ENCODE peak calls at places on chromosomes 11 and 22, in ten cellular contexts. Q is breast epithelium; T is dorsolateral prefrontal cortex; I is CD8-positive, alpha-beta T cell; R is lower lobe of right lung; V is transverse colon; W is AG04450; X is prostate gland; P is CD4-positive, alpha-beta T cell; B is GM23338. Z is an unnamed sample.

GRCh38 chr11:8285228-8285627 is 21.6 kb upstream of the LMO1 start:
- DNase-seq in X (no peak), Q (no peak), I (no peak), W (no peak), P (no peak), T (peak; percentile 6), R (no peak), V (no peak), B (no peak), Z (no peak)

GRCh38 chr11:10993186-10993585 is 135.3 kb upstream of the ZBED5 start:
- DNase-seq in R (no peak), W (no peak), T (no peak), V (no peak), I (no peak), B (no peak), X (no peak), Q (no peak), P (no peak), Z (no peak)

GRCh38 chr11:17643506-17644405 is 75.6 kb upstream of the MYOD1 start:
- DNase-seq in T (no peak), V (no peak), I (no peak), B (no peak), P (no peak), Q (no peak), W (no peak), R (no peak), X (no peak), Z (no peak)

GRCh38 chr11:101049123-101049522 is 80.5 kb downstream of the PGR start:
- DNase-seq in T (no peak), B (peak; percentile 17), R (no peak), I (no peak), X (no peak), W (no peak), P (no peak), V (no peak), Q (no peak), Z (no peak)

GRCh38 chr11:132992838-132993680 is 539.2 kb downstream of the OPCML start:
- DNase-seq in R (no peak), P (no peak), W (no peak), V (no peak), I (no peak), Q (no peak), B (peak; percentile 57), T (peak; percentile 22), X (no peak), Z (no peak)

GRCh38 chr11:12556788-12557384 is 117.3 kb upstream of the TEAD1 start:
- DNase-seq in Q (peak; percentile 89), T (no peak), P (no peak), B (peak; percentile 86), V (peak; percentile 56), R (peak; percentile 64), W (peak; percentile 90), I (no peak), X (no peak), Z (peak; percentile 67)

GRCh38 chr22:43409800-43410199 is 2.0 kb upstream of the MPPED1 start:
- DNase-seq in R (peak; percentile 40), Q (no peak), P (no peak), I (no peak), X (no peak), W (no peak), B (no peak), T (no peak), V (no peak), Z (no peak)

GRCh38 chr11:65574963-65575567 is 788 bp upstream of the EHBP1L1 start:
- DNase-seq in Q (no peak), W (no peak), T (no peak), P (no peak), V (peak; percentile 75), R (no peak), I (no peak), B (peak; percentile 43), X (no peak), Z (peak; percentile 33)

GRCh38 chr22:29470159-29470855 is 9.7 kb upstream of the NEFH start:
- DNase-seq in I (peak; percentile 47), R (peak; percentile 76), P (peak; percentile 74), T (peak; percentile 72), V (peak; percentile 82), W (no peak), B (peak; percentile 94), X (peak; percentile 54), Q (peak; percentile 45), Z (peak; percentile 70)

GRCh38 chr22:31241200-31241599 is 29.1 kb downstream of the LIMK2 start:
- DNase-seq in W (no peak), X (no peak), T (no peak), R (no peak), P (no peak), Q (no peak), V (no peak), B (no peak), I (no peak), Z (no peak)

GRCh38 chr11:3989251-3989650 is 105.3 kb upstream of the RRM1 start:
- DNase-seq in I (no peak), Q (no peak), B (peak; percentile 83), V (no peak), R (no peak), W (no peak), P (no peak), X (no peak), T (no peak), Z (no peak)

GRCh38 chr11:2325719-2326118 is 23.9 kb downstream of the TSPAN32 start:
- DNase-seq in R (no peak), X (peak; percentile 89), V (no peak), W (no peak), B (no peak), Q (peak; percentile 88), P (no peak), I (no peak), T (no peak), Z (peak; percentile 76)

GRCh38 chr11:72233773-72234513 is 9.4 kb downstream of the INPPL1 start:
- DNase-seq in I (no peak), B (no peak), X (no peak), P (no peak), T (no peak), Q (no peak), W (no peak), R (no peak), V (no peak), Z (no peak)

DNA sequence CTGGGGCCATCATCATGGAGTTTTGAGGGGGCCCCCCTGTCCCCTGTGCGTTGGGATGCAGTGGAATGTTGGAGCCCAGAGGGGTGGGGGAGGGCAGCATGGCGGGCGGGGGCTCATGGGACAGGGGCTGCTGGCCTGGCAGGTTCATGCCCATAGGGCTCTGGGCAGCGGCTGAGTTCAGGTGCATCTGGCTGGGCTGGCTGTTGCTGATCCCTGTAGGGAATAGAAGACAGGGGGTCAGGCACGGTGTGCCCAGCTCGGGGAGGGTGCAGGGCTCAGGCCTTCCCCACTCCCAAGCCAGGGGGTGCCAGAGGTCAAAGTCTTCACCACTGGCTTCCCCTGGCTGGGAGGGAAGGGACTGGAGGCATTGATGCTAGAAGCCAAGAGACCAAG is 15.6 kb downstream of the CXCR5 start:
- DNase-seq in I (no peak), T (no peak), Q (no peak), R (no peak), P (no peak), W (no peak), V (no peak), B (no peak), X (no peak), Z (no peak)
- H3K27ac ChIP-seq in I (no peak overlapping the region), T (no peak overlapping the region), Q (no peak overlapping the region), R (no peak overlapping the region), P (peak overlapping the region; percentile 7), W (no peak overlapping the region), V (no peak overlapping the region), B (no peak overlapping the region), X (no peak overlapping the region), Z (no peak overlapping the region)

DNA sequence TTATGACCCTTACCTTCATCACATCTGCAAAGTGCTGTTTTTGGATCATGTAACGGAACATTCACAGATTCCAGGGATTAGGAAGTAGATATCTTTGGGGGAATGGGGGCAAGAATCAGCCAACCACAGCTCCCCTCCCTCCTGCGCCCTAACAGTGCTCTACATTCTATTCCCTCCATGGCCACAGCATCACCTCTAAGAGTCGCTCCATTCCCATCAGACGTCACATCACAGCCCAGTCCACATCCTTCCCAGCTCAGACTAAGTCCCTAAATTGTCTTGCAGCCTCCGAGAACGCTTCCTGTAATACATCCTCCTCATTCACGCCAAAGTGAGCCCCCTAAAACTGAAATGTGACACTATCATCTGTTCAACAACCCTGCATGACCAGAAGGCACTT is 5.9 kb downstream of the SCGB1D1 start:
- DNase-seq in W (no peak), Q (no peak), V (no peak), I (no peak), T (no peak), R (no peak), B (peak; percentile 40), P (no peak), X (no peak), Z (no peak)
- TF ChIP-seq CTCF in W (no peak), Q (no peak), V (no peak), I (no peak), T (no peak), R (no peak), B (peak; percentile 46), P (no peak), X (no peak), Z (no peak)

GRCh38 chr22:24776525-24776924 is 2.0 kb upstream of the PIWIL3 start:
- DNase-seq in Q (no peak), T (no peak), P (no peak), I (no peak), V (no peak), B (no peak), W (no peak), R (no peak), X (no peak), Z (no peak)
- H3K27ac ChIP-seq in Q (no peak overlapping the region), T (no peak overlapping the region), P (no peak overlapping the region), I (no peak overlapping the region), V (no peak overlapping the region), B (no peak overlapping the region), W (no peak overlapping the region), R (no peak overlapping the region), X (no peak overlapping the region), Z (no peak overlapping the region)

GRCh38 chr11:19934828-19935259 is 222.2 kb downstream of the NAV2 start:
- DNase-seq in I (no peak), B (no peak), R (no peak), V (no peak), T (no peak), W (no peak), Q (no peak), X (no peak), P (no peak), Z (no peak)
- TF ChIP-seq CTCF in I (no peak), B (no peak), R (no peak), V (no peak), T (no peak), W (no peak), Q (no peak), X (no peak), P (no peak), Z (no peak)

DNA sequence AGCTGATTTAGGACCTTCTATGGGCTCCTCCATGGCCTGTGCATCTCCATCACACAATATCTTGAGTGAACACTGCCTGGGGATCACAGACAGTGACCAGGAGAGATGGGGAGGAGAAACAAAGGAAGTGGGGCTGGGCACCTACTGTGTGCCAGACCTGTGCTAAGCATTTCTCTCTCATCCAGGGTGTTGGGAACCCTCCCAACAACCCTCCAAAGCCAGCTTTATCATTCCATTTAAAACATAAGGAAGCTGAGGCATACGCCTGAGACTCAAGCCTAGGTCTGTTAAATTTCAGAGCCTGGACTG is 130.2 kb downstream of the MN1 start:
- DNase-seq in T (no peak), B (no peak), W (no peak), Q (no peak), P (no peak), X (no peak), R (no peak), I (no peak), V (no peak), Z (no peak)
- H3K27ac ChIP-seq in T (no peak overlapping the region), B (peak overlapping the region; percentile 99), W (no peak overlapping the region), Q (no peak overlapping the region), P (no peak overlapping the region), X (no peak overlapping the region), R (no peak overlapping the region), I (no peak overlapping the region), V (no peak overlapping the region), Z (no peak overlapping the region)

GRCh38 chr11:62392944-62393628 is 25.7 kb upstream of the SCGB1A1 start:
- DNase-seq in P (no peak), B (no peak), X (peak; percentile 68), I (peak; percentile 14), W (no peak), T (no peak), Q (no peak), R (no peak), V (no peak), Z (no peak)
- TF ChIP-seq CTCF in P (peak; percentile 44), B (peak; percentile 19), X (peak; percentile 63), I (peak; percentile 37), W (peak; percentile 26), T (no peak), Q (no peak), R (no peak), V (no peak), Z (no peak)

Z was measured in thyroid gland.